ENCODE peak calls at places on chromosomes 6 and 20, in four cellular contexts. One of them, this sample, is unnamed.

GRCh38 chr6:157821342-157822033 is 1.6 kb upstream of the SNX9 start:
- DNase-seq in tibial nerve: no peak
- DNase-seq in HepG2: no peak
- DNase-seq in ovary: no peak
- DNase-seq in this sample: no peak

GRCh38 chr6:53648571-53648970 is 17.0 kb downstream of the KLHL31 start:
- DNase-seq in tibial nerve: no peak
- DNase-seq in ovary: no peak
- DNase-seq in HepG2: no peak
- DNase-seq in this sample: no peak

GRCh38 chr20:32201296-32201976 is 6.1 kb downstream of the PLAGL2 start:
- DNase-seq in tibial nerve: no peak
- DNase-seq in HepG2: no peak
- DNase-seq in ovary: no peak
- DNase-seq in this sample: no peak

GRCh38 chr6:166007349-166008263 is 160.0 kb downstream of the TBXT start:
- DNase-seq in HepG2: no peak
- DNase-seq in tibial nerve: peak; percentile 56
- DNase-seq in ovary: peak; percentile 88
- DNase-seq in this sample: no peak

GRCh38 chr6:37004044-37004984 is 1.1 kb upstream of the FGD2 start:
- DNase-seq in ovary: no peak
- DNase-seq in tibial nerve: no peak
- DNase-seq in HepG2: no peak
- DNase-seq in this sample: no peak

GRCh38 chr6:108846628-108847027 is 1.6 kb upstream of the ARMC2 start:
- DNase-seq in ovary: no peak
- DNase-seq in tibial nerve: no peak
- DNase-seq in HepG2: no peak
- DNase-seq in this sample: no peak

GRCh38 chr6:155412335-155412734 is 43.3 kb downstream of the NOX3 start:
- DNase-seq in tibial nerve: no peak
- DNase-seq in ovary: no peak
- DNase-seq in HepG2: no peak
- DNase-seq in this sample: no peak

GRCh38 chr20:48758206-48758820 is 69.5 kb downstream of the PREX1 start:
- DNase-seq in HepG2: no peak
- DNase-seq in tibial nerve: no peak
- DNase-seq in ovary: no peak
- DNase-seq in this sample: no peak

GRCh38 chr20:25275813-25276532 is 28.1 kb downstream of the PYGB start:
- DNase-seq in HepG2: no peak
- DNase-seq in ovary: peak; percentile 11
- DNase-seq in tibial nerve: no peak
- DNase-seq in this sample: peak; percentile 65

GRCh38 chr6:17826301-17826700 is 119.6 kb upstream of the NUP153 start:
- DNase-seq in HepG2: no peak
- DNase-seq in ovary: no peak
- DNase-seq in tibial nerve: no peak
- DNase-seq in this sample: no peak

GRCh38 chr20:23195635-23196034 is 109.5 kb upstream of the CD93 start:
- DNase-seq in tibial nerve: no peak
- DNase-seq in ovary: no peak
- DNase-seq in HepG2: no peak
- DNase-seq in this sample: no peak

GRCh38 chr6:158286413-158286812 is 25.9 kb upstream of the TULP4 start:
- DNase-seq in tibial nerve: no peak
- DNase-seq in ovary: no peak
- DNase-seq in HepG2: no peak
- DNase-seq in this sample: no peak

GRCh38 chr6:41546475-41546865 is 289 bp downstream of the FOXP4 start:
- DNase-seq in tibial nerve: no peak
- DNase-seq in ovary: no peak
- DNase-seq in HepG2: no peak
- DNase-seq in this sample: no peak

GRCh38 chr6:90135672-90136071 is 161.0 kb downstream of the BACH2 start:
- DNase-seq in ovary: no peak
- DNase-seq in HepG2: no peak
- DNase-seq in tibial nerve: no peak
- DNase-seq in this sample: no peak

GRCh38 chr6:158808918-158809678 is 10.1 kb downstream of the EZR start:
- DNase-seq in HepG2: peak; percentile 78
- DNase-seq in ovary: no peak
- DNase-seq in tibial nerve: no peak
- DNase-seq in this sample: no peak

GRCh38 chr6:43263314-43264178 is 20.3 kb downstream of the TTBK1 start:
- DNase-seq in ovary: peak; percentile 50
- DNase-seq in HepG2: peak; percentile 78
- DNase-seq in tibial nerve: peak; percentile 42
- DNase-seq in this sample: no peak

GRCh38 chr6:159490298-159490937 is 202.6 kb downstream of the SOD2 start:
- DNase-seq in HepG2: no peak
- DNase-seq in tibial nerve: peak; percentile 75
- DNase-seq in ovary: no peak
- DNase-seq in this sample: no peak

DNA sequence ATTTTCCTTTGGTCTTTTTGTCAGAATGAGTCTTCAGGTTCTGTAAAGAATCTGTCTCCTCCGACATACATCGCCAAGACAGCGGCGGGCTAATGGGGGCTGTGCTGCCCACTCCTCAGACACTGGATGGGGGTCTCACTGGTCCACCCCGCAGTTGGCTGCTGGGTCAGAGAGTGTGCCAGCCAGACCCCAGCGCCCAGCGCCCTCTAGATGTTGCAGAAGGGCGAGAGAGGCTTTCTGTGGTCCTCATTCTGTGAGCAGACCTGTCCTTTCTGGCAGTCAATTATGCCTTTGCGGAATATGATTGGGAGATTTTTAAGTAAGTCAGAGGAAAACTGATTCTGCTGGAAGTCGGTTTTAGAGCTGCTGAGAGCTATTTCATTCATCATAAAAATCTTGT is 7.8 kb upstream of the CCR6 start:
- DNase-seq in HepG2: no peak
- DNase-seq in ovary: no peak
- DNase-seq in tibial nerve: no peak
- DNase-seq in this sample: no peak
- H3K27me3 ChIP-seq in HepG2: peaks cover 2% of the 10 kb centered on the region
- H3K27me3 ChIP-seq in ovary: no peaks in the 10 kb centered on the region
- H3K27me3 ChIP-seq in tibial nerve: no peaks in the 10 kb centered on the region
- H3K27me3 ChIP-seq in this sample: peaks cover 7% of the 10 kb centered on the region

GRCh38 chr6:105591053-105591452 is 188.2 kb upstream of the PREP start:
- DNase-seq in ovary: no peak
- DNase-seq in HepG2: no peak
- DNase-seq in tibial nerve: no peak
- DNase-seq in this sample: no peak
- H3K4me3 ChIP-seq in ovary: no peak overlapping the region
- H3K4me3 ChIP-seq in HepG2: no peak overlapping the region
- H3K4me3 ChIP-seq in tibial nerve: no peak overlapping the region
- H3K4me3 ChIP-seq in this sample: no peak overlapping the region

DNA sequence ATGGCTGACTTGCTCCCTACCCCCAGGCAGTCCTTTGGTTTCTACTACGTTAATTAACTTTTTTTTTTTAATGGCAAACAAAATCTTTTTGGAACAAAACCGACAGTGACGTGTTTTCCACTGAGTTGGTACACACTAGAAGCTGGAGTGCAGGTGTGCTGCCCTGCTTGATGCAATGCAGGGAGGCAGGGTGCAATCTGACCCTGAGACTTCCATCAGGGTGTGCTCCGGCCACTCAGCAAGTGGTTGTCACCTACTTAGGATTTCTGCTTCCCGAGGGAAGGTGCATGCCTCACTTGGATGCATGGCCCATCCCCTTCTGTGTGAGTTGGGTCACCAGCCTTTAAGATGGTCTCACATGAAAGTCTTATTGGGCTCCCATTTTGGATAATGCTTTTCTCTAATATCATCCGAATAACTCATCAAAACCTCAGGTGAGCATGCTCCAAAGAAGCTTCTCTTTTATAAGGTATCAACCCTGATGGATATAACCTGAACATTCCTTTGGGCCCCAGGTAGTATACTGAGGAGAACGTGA is 14.0 kb downstream of the RREB1 start:
- DNase-seq in tibial nerve: no peak
- DNase-seq in ovary: no peak
- DNase-seq in HepG2: no peak
- DNase-seq in this sample: no peak
- TF ChIP-seq EP300 in tibial nerve: no peak
- TF ChIP-seq EP300 in ovary: no peak
- TF ChIP-seq EP300 in HepG2: no peak
- TF ChIP-seq EP300 in this sample: no peak

DNA sequence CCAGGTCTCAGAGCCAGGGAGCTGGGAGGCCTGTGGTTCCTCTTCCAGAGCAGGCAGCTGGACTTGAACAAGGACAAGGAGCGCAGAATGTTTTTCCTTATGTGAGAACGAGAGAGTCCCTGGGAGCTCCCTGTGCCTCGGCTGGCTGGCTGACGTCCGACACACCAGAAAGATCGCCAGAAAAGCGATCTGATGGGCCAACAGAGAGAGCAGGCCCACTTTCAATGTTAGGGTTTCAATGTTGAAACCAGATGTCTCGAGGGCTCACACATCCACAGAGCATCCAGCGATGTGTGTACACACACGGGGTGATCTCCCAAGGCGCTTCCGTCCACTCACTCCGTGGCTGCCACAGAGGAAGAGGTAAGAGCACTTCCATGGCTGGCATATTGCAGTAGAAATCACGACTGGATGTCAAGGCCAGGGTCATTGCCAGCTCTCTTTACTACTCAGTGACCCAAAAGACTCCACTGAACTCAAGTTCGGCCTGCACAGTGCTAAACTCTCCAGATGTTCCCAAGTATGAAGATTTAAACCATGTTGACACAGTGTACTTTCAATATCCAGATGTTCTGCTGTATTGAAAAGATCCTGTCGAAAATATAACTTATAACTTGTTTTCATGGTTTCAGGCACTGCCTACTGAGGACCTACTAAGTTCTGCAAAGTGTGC is 70.8 kb upstream of the FOXC1 start:
- DNase-seq in HepG2: no peak
- DNase-seq in ovary: no peak
- DNase-seq in tibial nerve: no peak
- DNase-seq in this sample: no peak
- H3K27me3 ChIP-seq in HepG2: no peaks in the 10 kb centered on the region
- H3K27me3 ChIP-seq in ovary: no peaks in the 10 kb centered on the region
- H3K27me3 ChIP-seq in tibial nerve: no peaks in the 10 kb centered on the region
- H3K27me3 ChIP-seq in this sample: no peaks in the 10 kb centered on the region

GRCh38 chr6:15021074-15021473 is 224.8 kb upstream of the JARID2 start:
- DNase-seq in ovary: no peak
- DNase-seq in HepG2: no peak
- DNase-seq in tibial nerve: no peak
- DNase-seq in this sample: no peak
- H3K4me3 ChIP-seq in ovary: no peak overlapping the region
- H3K4me3 ChIP-seq in HepG2: no peak overlapping the region
- H3K4me3 ChIP-seq in tibial nerve: no peak overlapping the region
- H3K4me3 ChIP-seq in this sample: no peak overlapping the region

DNA sequence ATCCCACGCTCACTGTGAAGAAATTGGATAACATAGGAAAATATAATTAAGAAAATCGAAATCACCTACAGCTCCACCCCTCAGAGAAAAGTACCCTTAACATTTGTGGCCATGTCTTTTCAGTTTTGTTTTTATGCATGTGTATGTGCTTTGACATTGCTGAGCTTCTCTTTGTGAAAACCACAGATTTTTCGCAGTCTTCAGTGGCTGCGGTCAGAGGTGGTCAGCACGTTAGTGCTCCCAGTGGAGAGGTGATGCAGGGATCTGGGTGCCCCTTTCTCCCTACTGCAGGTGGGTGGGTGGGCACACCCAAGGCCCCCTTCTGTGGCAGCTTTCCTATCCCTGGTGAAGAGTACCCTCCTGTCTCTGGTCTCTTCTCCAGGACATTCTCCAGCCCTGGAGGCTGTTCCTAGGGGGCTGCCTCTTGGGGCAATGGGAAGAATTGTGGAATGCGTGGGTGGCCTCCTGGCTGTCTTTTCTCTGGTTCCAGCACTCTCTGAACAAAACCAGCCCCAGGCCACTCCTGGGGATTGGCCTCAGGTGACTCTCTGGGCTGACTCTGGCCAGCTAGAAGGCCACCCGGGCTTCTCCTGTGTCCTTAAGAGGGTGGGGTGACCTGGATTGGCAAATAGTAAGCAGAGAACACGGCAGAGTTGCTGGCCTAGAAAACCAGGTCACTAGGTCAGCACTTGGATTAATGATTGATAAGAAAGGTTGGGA is 49.8 kb upstream of the FANCE start:
- DNase-seq in HepG2: peak; percentile 93
- DNase-seq in ovary: no peak
- DNase-seq in tibial nerve: no peak
- DNase-seq in this sample: no peak
- TF ChIP-seq EP300 in HepG2: no peak
- TF ChIP-seq EP300 in ovary: no peak
- TF ChIP-seq EP300 in tibial nerve: no peak
- TF ChIP-seq EP300 in this sample: no peak

This sample was measured in suprapubic skin.